ENCODE peak calls at places on chromosomes 13 and 19, in seven cellular contexts. N is epithelial cell of esophagus, K is GM20000, H is transverse colon, A is lower lobe of right lung, R is B cell, I is ascending aorta. S is an unnamed sample.

GRCh38 chr19:42197375-42197817 is 20.1 kb downstream of the DEDD2 start:
- DNase-seq in N (peak), K (no peak), H (no peak), A (peak), R (no peak), I (no peak), S (no peak)

GRCh38 chr13:19742651-19743050 is 40.1 kb downstream of the PSPC1 start:
- DNase-seq in N (no peak), K (no peak), H (no peak), A (no peak), R (no peak), I (no peak), S (no peak)

GRCh38 chr19:55540619-55541018 is 3.7 kb upstream of the SBK2 start:
- DNase-seq in N (no peak), K (no peak), H (no peak), A (no peak), R (no peak), I (no peak), S (no peak)

GRCh38 chr13:91264484-91264883 is 83.0 kb upstream of the MIR17HG start:
- DNase-seq in N (no peak), K (no peak), H (no peak), A (no peak), R (no peak), I (no peak), S (no peak)

GRCh38 chr13:114311908-114312307 is 2.4 kb upstream of the CHAMP1 start:
- DNase-seq in N (no peak), K (no peak), H (no peak), A (no peak), R (no peak), I (no peak), S (peak)

GRCh38 chr13:94712287-94712811 is at the start of gene SOX21:
- DNase-seq in N (peak), K (peak), H (no peak), A (no peak), R (peak), I (no peak), S (no peak)

GRCh38 chr13:41707192-41707858 is 250.0 kb downstream of the RGCC start:
- DNase-seq in N (no peak), K (no peak), H (no peak), A (no peak), R (no peak), I (no peak), S (peak)

GRCh38 chr19:42132851-42133528 is 744 bp upstream of the POU2F2 start:
- DNase-seq in N (peak), K (peak), H (peak), A (peak), R (peak), I (no peak), S (no peak)

GRCh38 chr13:107834717-107835116 is 380.6 kb downstream of the LIG4 start:
- DNase-seq in N (no peak), K (no peak), H (no peak), A (no peak), R (no peak), I (no peak), S (no peak)

GRCh38 chr19:58544591-58545285 is 874 bp downstream of the TRIM28 start:
- DNase-seq in N (peak), K (peak), H (no peak), A (peak), R (peak), I (no peak), S (peak)

GRCh38 chr13:113161433-113161832 is 3.0 kb downstream of the PROZ start:
- DNase-seq in N (no peak), K (no peak), H (no peak), A (no peak), R (no peak), I (no peak), S (no peak)

GRCh38 chr19:38739440-38740251 is 4.6 kb downstream of the CAPN12 start:
- DNase-seq in N (no peak), K (no peak), H (no peak), A (peak), R (peak), I (no peak), S (no peak)

GRCh38 chr13:93079294-93079693 is 147.3 kb upstream of the GPC6 start:
- DNase-seq in N (peak), K (no peak), H (no peak), A (no peak), R (no peak), I (no peak), S (peak)

GRCh38 chr13:100517706-100518105 is 70.9 kb downstream of the GGACT start:
- DNase-seq in N (no peak), K (no peak), H (no peak), A (no peak), R (no peak), I (no peak), S (no peak)

GRCh38 chr13:44484562-44485164 is 91.5 kb downstream of the TSC22D1 start:
- DNase-seq in N (no peak), K (peak), H (no peak), A (no peak), R (no peak), I (no peak), S (no peak)

GRCh38 chr19:13022111-13022858 is 27.0 kb downstream of the NFIX start:
- DNase-seq in N (no peak), K (peak), H (no peak), A (peak), R (no peak), I (no peak), S (peak)

GRCh38 chr13:19810151-19810550 is 27.4 kb upstream of the PSPC1 start:
- DNase-seq in N (no peak), K (no peak), H (no peak), A (no peak), R (no peak), I (no peak), S (no peak)

GRCh38 chr13:47457631-47458030 is 543.4 kb downstream of the SUCLA2 start:
- DNase-seq in N (peak), K (no peak), H (no peak), A (no peak), R (no peak), I (no peak), S (peak)

GRCh38 chr19:37519890-37520289 is 13.2 kb downstream of the ZNF793 start:
- DNase-seq in N (peak), K (no peak), H (no peak), A (no peak), R (no peak), I (no peak), S (peak)

GRCh38 chr19:10461047-10461949 is 41.0 kb downstream of the PDE4A start:
- DNase-seq in N (peak), K (peak), H (peak), A (peak), R (peak), I (peak), S (peak)

GRCh38 chr13:65594255-65594654 is 1635.9 kb downstream of the PCDH9 start:
- DNase-seq in N (no peak), K (no peak), H (no peak), A (no peak), R (no peak), I (no peak), S (peak)

GRCh38 chr19:41528106-41528505 is 47.9 kb upstream of the CEACAM21 start:
- DNase-seq in N (peak), K (no peak), H (no peak), A (no peak), R (no peak), I (no peak), S (peak)

GRCh38 chr19:13163609-13164364 is 13.6 kb downstream of the IER2 start:
- DNase-seq in N (peak), K (peak), H (peak), A (peak), R (peak), I (peak), S (peak)

GRCh38 chr13:35140831-35141230 is 198.8 kb downstream of the NBEA start:
- DNase-seq in N (no peak), K (no peak), H (no peak), A (no peak), R (no peak), I (no peak), S (peak)

GRCh38 chr13:91185294-91185863 is 162.1 kb upstream of the MIR17HG start:
- DNase-seq in N (peak), K (no peak), H (no peak), A (no peak), R (no peak), I (no peak), S (peak)

GRCh38 chr13:27921421-27921960 is 1.7 kb downstream of the PDX1 start:
- DNase-seq in N (no peak), K (peak), H (no peak), A (no peak), R (no peak), I (no peak), S (no peak)

GRCh38 chr13:70795484-70795883 is 687.2 kb upstream of the KLHL1 start:
- DNase-seq in N (no peak), K (no peak), H (no peak), A (no peak), R (no peak), I (no peak), S (no peak)

GRCh38 chr19:50858896-50859295 is 4.2 kb downstream of the KLK3 start:
- DNase-seq in N (no peak), K (no peak), H (peak), A (no peak), R (no peak), I (no peak), S (no peak)

GRCh38 chr19:18062043-18062442 is 24.7 kb downstream of the IL12RB1 start:
- DNase-seq in N (no peak), K (no peak), H (no peak), A (no peak), R (no peak), I (no peak), S (no peak)

GRCh38 chr19:1016647-1017114 is 4.2 kb downstream of the TMEM259 start:
- DNase-seq in N (peak), K (no peak), H (peak), A (no peak), R (no peak), I (no peak), S (peak)

GRCh38 chr19:32809754-32810153 is 59.8 kb downstream of the SLC7A9 start:
- DNase-seq in N (no peak), K (no peak), H (no peak), A (no peak), R (no peak), I (no peak), S (no peak)

GRCh38 chr19:1132625-1133383 is 29.0 kb downstream of the GPX4 start:
- DNase-seq in N (no peak), K (no peak), H (peak), A (peak), R (no peak), I (no peak), S (peak)

GRCh38 chr13:69565334-69565733 is 542.3 kb upstream of the ATXN8OS start:
- DNase-seq in N (peak), K (peak), H (peak), A (no peak), R (no peak), I (no peak), S (peak)

GRCh38 chr19:51422053-51422448 is 4.6 kb upstream of the SIGLEC10 start:
- DNase-seq in N (peak), K (peak), H (peak), A (peak), R (peak), I (no peak), S (peak)

GRCh38 chr13:66532845-66533244 is 697.3 kb downstream of the PCDH9 start:
- DNase-seq in N (no peak), K (no peak), H (no peak), A (no peak), R (no peak), I (no peak), S (no peak)

GRCh38 chr19:57560049-57560491 is 407 bp upstream of the ZNF550 start:
- DNase-seq in N (peak), K (no peak), H (no peak), A (peak), R (no peak), I (no peak), S (peak)

GRCh38 chr13:100842136-100842535 is 167.5 kb upstream of the TMTC4 start:
- DNase-seq in N (no peak), K (no peak), H (no peak), A (no peak), R (no peak), I (no peak), S (no peak)

GRCh38 chr13:99426426-99426825 is 74.8 kb upstream of the TM9SF2 start:
- DNase-seq in N (no peak), K (no peak), H (no peak), A (no peak), R (no peak), I (no peak), S (no peak)

GRCh38 chr19:56837892-56838679 is 2.4 kb downstream of the PEG3 start:
- DNase-seq in N (no peak), K (no peak), H (peak), A (peak), R (peak), I (peak), S (peak)

DNA sequence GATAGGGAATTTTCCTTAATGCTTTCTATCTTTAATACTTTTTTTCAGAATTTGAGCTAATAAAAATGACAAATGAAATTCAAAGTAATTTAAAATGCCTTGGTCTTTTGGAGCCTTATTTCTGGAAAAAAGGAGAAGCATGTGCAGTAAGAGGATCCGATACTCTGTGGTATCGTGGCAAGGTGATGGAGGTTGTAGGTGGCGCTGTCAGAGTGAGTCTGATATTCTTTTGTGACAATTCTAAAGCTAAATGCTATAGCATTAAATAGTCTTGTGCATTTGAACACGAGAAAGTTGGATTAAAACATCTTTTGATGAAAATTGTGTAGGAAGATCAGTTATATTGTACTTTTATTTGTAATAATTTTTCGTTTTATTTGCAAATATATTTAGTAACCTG is 95.0 kb downstream of the RNF17 start:
- DNase-seq in N (no peak), K (no peak), H (no peak), A (no peak), R (no peak), I (no peak), S (no peak)
- TF ChIP-seq CTCF in N (no peak), K (no peak), H (no peak), A (no peak), R (no peak), I (no peak), S (no peak)

GRCh38 chr13:29936051-29936813 is 85.8 kb upstream of the UBL3 start:
- DNase-seq in N (no peak), K (no peak), H (no peak), A (peak), R (peak), I (no peak), S (no peak)

GRCh38 chr13:29939158-29939557 is 88.7 kb upstream of the UBL3 start:
- DNase-seq in N (no peak), K (no peak), H (no peak), A (no peak), R (no peak), I (no peak), S (no peak)

GRCh38 chr13:29937379-29937778 is 87.0 kb upstream of the UBL3 start:
- DNase-seq in N (no peak), K (no peak), H (no peak), A (no peak), R (no peak), I (no peak), S (no peak)

GRCh38 chr13:29936961-29937360 is 86.5 kb upstream of the UBL3 start:
- DNase-seq in N (no peak), K (no peak), H (no peak), A (no peak), R (no peak), I (no peak), S (no peak)

DNA sequence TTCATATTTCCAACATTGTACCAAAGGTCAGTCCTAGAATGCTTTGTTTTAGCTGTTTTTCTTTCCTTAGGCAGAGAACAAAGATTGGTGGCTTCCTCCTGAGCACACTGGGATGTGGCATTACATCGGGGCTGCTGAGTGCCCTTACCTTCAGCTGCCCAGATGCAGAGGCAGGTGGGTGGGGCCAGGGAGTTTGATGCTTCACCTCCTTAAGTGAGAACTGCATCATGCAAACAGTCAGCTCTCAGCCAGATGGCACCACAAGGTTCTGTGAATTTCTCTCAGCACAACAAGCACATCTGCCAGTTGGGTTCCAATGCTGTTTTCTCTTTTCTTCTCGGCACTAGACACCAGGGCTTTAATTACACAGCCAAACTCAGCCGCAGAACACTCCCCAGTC is 87.4 kb upstream of the UBL3 start:
- DNase-seq in N (no peak), K (no peak), H (no peak), A (no peak), R (no peak), I (no peak), S (no peak)
- TF ChIP-seq CTCF in N (no peak), K (no peak), H (no peak), A (no peak), R (no peak), I (no peak), S (no peak)

GRCh38 chr19:34555447-34555846 is 73.9 kb downstream of the WTIP start:
- DNase-seq in N (peak), K (no peak), H (no peak), A (no peak), R (no peak), I (no peak), S (peak)
- TF ChIP-seq CTCF in N (peak), K (peak), H (no peak), A (no peak), R (no peak), I (no peak), S (no peak)

DNA sequence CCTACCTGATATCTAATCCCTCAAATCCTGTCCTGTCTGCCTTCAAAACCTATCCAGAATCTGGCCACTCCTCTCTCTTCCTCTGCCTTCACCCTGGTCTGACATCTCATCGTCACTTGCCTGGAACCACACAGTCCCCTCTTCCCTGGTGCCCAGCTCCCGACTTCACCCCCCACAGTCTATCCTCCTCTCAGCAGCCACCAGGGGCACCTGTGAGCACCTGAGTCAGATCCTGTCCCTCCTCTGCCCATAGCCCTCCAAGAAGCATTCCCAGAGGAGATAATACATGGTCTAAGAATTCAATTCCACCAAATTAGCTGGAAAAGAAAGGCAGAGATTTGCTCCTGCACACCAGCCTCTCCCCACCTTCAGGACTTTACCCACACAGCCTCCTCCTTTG is 48.9 kb downstream of the ZNRF4 start:
- DNase-seq in N (no peak), K (no peak), H (no peak), A (no peak), R (no peak), I (no peak), S (no peak)
- TF ChIP-seq CTCF in N (peak), K (no peak), H (no peak), A (no peak), R (no peak), I (no peak), S (no peak)

DNA sequence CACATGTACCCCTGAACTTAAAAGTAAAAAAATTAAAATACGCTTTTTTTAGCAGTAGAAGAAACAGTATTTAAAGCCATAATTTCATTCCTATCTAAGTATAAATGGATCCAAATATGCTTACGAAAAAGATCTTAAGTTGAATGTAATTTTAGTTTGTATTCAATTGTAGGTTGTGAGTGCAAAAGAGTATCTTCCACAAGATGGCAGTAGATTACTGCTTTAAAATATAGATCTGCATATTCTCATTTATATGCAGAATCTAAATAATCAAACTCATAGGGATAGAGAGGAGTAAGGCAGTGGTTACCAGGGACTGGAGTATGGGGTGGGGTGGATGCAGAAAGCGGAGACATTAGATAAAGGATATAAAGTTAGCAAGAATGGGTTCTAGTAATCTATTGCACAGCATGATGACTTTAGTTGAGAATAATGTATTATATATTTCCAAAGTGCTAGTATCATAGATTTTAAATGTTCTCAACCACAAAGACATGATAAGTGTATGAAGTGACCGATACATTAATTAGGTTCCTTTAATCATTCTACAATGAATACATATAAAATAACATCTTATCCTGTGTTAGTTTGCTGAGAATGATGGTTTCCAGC is 14.2 kb downstream of the OR7A17 start:
- DNase-seq in N (peak), K (peak), H (no peak), A (no peak), R (peak), I (no peak), S (peak)
- TF ChIP-seq CTCF in N (peak), K (peak), H (no peak), A (peak), R (peak), I (no peak), S (peak)

GRCh38 chr13:63393112-63393511 is 1977.5 kb upstream of the PCDH20 start:
- DNase-seq in N (no peak), K (no peak), H (no peak), A (no peak), R (no peak), I (no peak), S (no peak)
- TF ChIP-seq CTCF in N (no peak), K (no peak), H (no peak), A (no peak), R (no peak), I (no peak), S (no peak)

S was measured in fibroblast of mammary gland.